ENCODE peak calls at places on chromosomes 7 and 10, in ten cellular contexts. One of them, this sample, is unnamed.

GRCh38 chr7:84446991-84447480 is 252.4 kb upstream of the SEMA3A start:
- DNase-seq in left ventricle myocardium inferior: no peak
- DNase-seq in heart left ventricle: no peak
- DNase-seq in body of pancreas: no peak
- DNase-seq in psoas muscle: peak; percentile 33
- DNase-seq in CD8-positive, alpha-beta T cell: no peak
- DNase-seq in DND-41: no peak
- DNase-seq in esophagus squamous epithelium: no peak
- DNase-seq in AG04450: no peak
- DNase-seq in A549: no peak
- DNase-seq in this sample: no peak

GRCh38 chr7:143382791-143383641 is 1.9 kb downstream of the ZYX start:
- DNase-seq in CD8-positive, alpha-beta T cell: no peak
- DNase-seq in esophagus squamous epithelium: no peak
- DNase-seq in heart left ventricle: no peak
- DNase-seq in DND-41: no peak
- DNase-seq in body of pancreas: no peak
- DNase-seq in left ventricle myocardium inferior: no peak
- DNase-seq in AG04450: no peak
- DNase-seq in psoas muscle: no peak
- DNase-seq in A549: no peak
- DNase-seq in this sample: no peak

GRCh38 chr7:103076767-103077166 is 1.8 kb downstream of the ARMC10 start:
- DNase-seq in left ventricle myocardium inferior: no peak
- DNase-seq in heart left ventricle: no peak
- DNase-seq in body of pancreas: no peak
- DNase-seq in DND-41: no peak
- DNase-seq in A549: no peak
- DNase-seq in esophagus squamous epithelium: no peak
- DNase-seq in AG04450: no peak
- DNase-seq in psoas muscle: no peak
- DNase-seq in CD8-positive, alpha-beta T cell: no peak
- DNase-seq in this sample: no peak

GRCh38 chr10:86684305-86684704 is 16.0 kb downstream of the LDB3 start:
- DNase-seq in body of pancreas: no peak
- DNase-seq in left ventricle myocardium inferior: peak; percentile 71
- DNase-seq in psoas muscle: peak; percentile 90
- DNase-seq in heart left ventricle: peak; percentile 81
- DNase-seq in esophagus squamous epithelium: no peak
- DNase-seq in AG04450: no peak
- DNase-seq in CD8-positive, alpha-beta T cell: no peak
- DNase-seq in DND-41: no peak
- DNase-seq in A549: no peak
- DNase-seq in this sample: no peak

GRCh38 chr7:11709240-11709639 is 122.8 kb downstream of the THSD7A start:
- DNase-seq in heart left ventricle: no peak
- DNase-seq in psoas muscle: no peak
- DNase-seq in esophagus squamous epithelium: no peak
- DNase-seq in A549: no peak
- DNase-seq in left ventricle myocardium inferior: no peak
- DNase-seq in DND-41: no peak
- DNase-seq in CD8-positive, alpha-beta T cell: no peak
- DNase-seq in AG04450: no peak
- DNase-seq in body of pancreas: no peak
- DNase-seq in this sample: no peak

GRCh38 chr10:122149138-122149606 is 121.9 kb upstream of the BTBD16 start:
- DNase-seq in esophagus squamous epithelium: no peak
- DNase-seq in heart left ventricle: peak; percentile 91
- DNase-seq in CD8-positive, alpha-beta T cell: no peak
- DNase-seq in psoas muscle: peak; percentile 85
- DNase-seq in AG04450: no peak
- DNase-seq in left ventricle myocardium inferior: peak; percentile 85
- DNase-seq in DND-41: no peak
- DNase-seq in body of pancreas: no peak
- DNase-seq in A549: no peak
- DNase-seq in this sample: no peak

GRCh38 chr10:43227911-43228782 is 38.7 kb downstream of the RASGEF1A start:
- DNase-seq in left ventricle myocardium inferior: peak; percentile 7
- DNase-seq in AG04450: no peak
- DNase-seq in esophagus squamous epithelium: no peak
- DNase-seq in CD8-positive, alpha-beta T cell: peak; percentile 3
- DNase-seq in heart left ventricle: no peak
- DNase-seq in DND-41: no peak
- DNase-seq in body of pancreas: peak; percentile 7
- DNase-seq in A549: no peak
- DNase-seq in psoas muscle: peak; percentile 33
- DNase-seq in this sample: no peak

GRCh38 chr7:2231992-2232765 is 566 bp downstream of the MAD1L1 start:
- DNase-seq in psoas muscle: no peak
- DNase-seq in DND-41: peak; percentile 44
- DNase-seq in body of pancreas: peak; percentile 26
- DNase-seq in CD8-positive, alpha-beta T cell: peak; percentile 22
- DNase-seq in left ventricle myocardium inferior: no peak
- DNase-seq in A549: no peak
- DNase-seq in heart left ventricle: no peak
- DNase-seq in esophagus squamous epithelium: no peak
- DNase-seq in AG04450: no peak
- DNase-seq in this sample: no peak

GRCh38 chr7:55127135-55127551 is 108.3 kb downstream of the EGFR start:
- DNase-seq in AG04450: no peak
- DNase-seq in body of pancreas: no peak
- DNase-seq in heart left ventricle: no peak
- DNase-seq in esophagus squamous epithelium: no peak
- DNase-seq in psoas muscle: no peak
- DNase-seq in DND-41: no peak
- DNase-seq in CD8-positive, alpha-beta T cell: no peak
- DNase-seq in left ventricle myocardium inferior: no peak
- DNase-seq in A549: no peak
- DNase-seq in this sample: no peak

GRCh38 chr7:111026806-111027205 is 64.1 kb upstream of the LRRN3 start:
- DNase-seq in body of pancreas: no peak
- DNase-seq in AG04450: no peak
- DNase-seq in A549: no peak
- DNase-seq in left ventricle myocardium inferior: no peak
- DNase-seq in heart left ventricle: no peak
- DNase-seq in CD8-positive, alpha-beta T cell: no peak
- DNase-seq in psoas muscle: no peak
- DNase-seq in DND-41: no peak
- DNase-seq in esophagus squamous epithelium: no peak
- DNase-seq in this sample: no peak

GRCh38 chr10:48364659-48365405 is 58.4 kb downstream of the MAPK8 start:
- DNase-seq in heart left ventricle: no peak
- DNase-seq in DND-41: no peak
- DNase-seq in CD8-positive, alpha-beta T cell: no peak
- DNase-seq in esophagus squamous epithelium: no peak
- DNase-seq in left ventricle myocardium inferior: no peak
- DNase-seq in AG04450: peak; percentile 8
- DNase-seq in psoas muscle: no peak
- DNase-seq in body of pancreas: no peak
- DNase-seq in A549: peak; percentile 53
- DNase-seq in this sample: no peak

DNA sequence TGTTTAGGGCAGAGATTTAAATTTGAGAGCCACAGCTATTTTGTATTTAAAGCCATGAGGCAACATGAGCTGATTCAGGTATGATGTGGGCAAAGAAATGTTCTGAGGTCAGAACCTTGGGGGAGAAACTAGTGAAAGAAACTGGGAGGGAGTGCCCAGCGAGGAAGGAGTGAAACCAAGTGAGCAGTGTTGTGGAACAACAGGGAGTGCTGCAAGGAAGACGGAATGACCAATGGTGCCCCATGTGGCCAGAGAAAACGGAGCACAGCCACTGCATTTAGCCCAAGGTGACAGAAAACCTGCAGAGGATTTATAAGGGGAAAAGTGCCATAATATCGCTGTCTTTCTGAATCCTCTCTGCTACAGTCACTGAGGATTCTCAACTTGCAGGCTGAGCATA is 777.2 kb downstream of the CCSER2 start:
- DNase-seq in A549: peak; percentile 5
- DNase-seq in heart left ventricle: no peak
- DNase-seq in body of pancreas: peak; percentile 21
- DNase-seq in DND-41: no peak
- DNase-seq in esophagus squamous epithelium: no peak
- DNase-seq in left ventricle myocardium inferior: no peak
- DNase-seq in psoas muscle: no peak
- DNase-seq in CD8-positive, alpha-beta T cell: no peak
- DNase-seq in AG04450: no peak
- DNase-seq in this sample: no peak
- TF ChIP-seq CTCF in A549: no peak
- TF ChIP-seq CTCF in heart left ventricle: no peak
- TF ChIP-seq CTCF in body of pancreas: peak; percentile 48
- TF ChIP-seq CTCF in DND-41: no peak
- TF ChIP-seq CTCF in esophagus squamous epithelium: no peak
- TF ChIP-seq CTCF in left ventricle myocardium inferior: peak; percentile 32
- TF ChIP-seq CTCF in psoas muscle: no peak
- TF ChIP-seq CTCF in CD8-positive, alpha-beta T cell: no peak
- TF ChIP-seq CTCF in AG04450: no peak
- TF ChIP-seq CTCF in this sample: no peak

GRCh38 chr7:158123214-158123613 is 464.4 kb downstream of the PTPRN2 start:
- DNase-seq in DND-41: no peak
- DNase-seq in A549: no peak
- DNase-seq in CD8-positive, alpha-beta T cell: no peak
- DNase-seq in left ventricle myocardium inferior: no peak
- DNase-seq in AG04450: no peak
- DNase-seq in heart left ventricle: no peak
- DNase-seq in psoas muscle: no peak
- DNase-seq in body of pancreas: no peak
- DNase-seq in esophagus squamous epithelium: no peak
- DNase-seq in this sample: no peak

GRCh38 chr7:158125721-158126120 is 461.9 kb downstream of the PTPRN2 start:
- DNase-seq in AG04450: no peak
- DNase-seq in DND-41: no peak
- DNase-seq in esophagus squamous epithelium: no peak
- DNase-seq in A549: no peak
- DNase-seq in left ventricle myocardium inferior: no peak
- DNase-seq in body of pancreas: no peak
- DNase-seq in CD8-positive, alpha-beta T cell: no peak
- DNase-seq in psoas muscle: peak; percentile 15
- DNase-seq in heart left ventricle: no peak
- DNase-seq in this sample: no peak

GRCh38 chr7:158124671-158125079 is 462.9 kb downstream of the PTPRN2 start:
- DNase-seq in A549: no peak
- DNase-seq in esophagus squamous epithelium: no peak
- DNase-seq in body of pancreas: no peak
- DNase-seq in heart left ventricle: no peak
- DNase-seq in DND-41: no peak
- DNase-seq in left ventricle myocardium inferior: no peak
- DNase-seq in CD8-positive, alpha-beta T cell: no peak
- DNase-seq in psoas muscle: peak; percentile 38
- DNase-seq in AG04450: no peak
- DNase-seq in this sample: no peak

GRCh38 chr7:158125091-158125490 is 462.5 kb downstream of the PTPRN2 start:
- DNase-seq in AG04450: no peak
- DNase-seq in left ventricle myocardium inferior: no peak
- DNase-seq in psoas muscle: peak; percentile 42
- DNase-seq in A549: no peak
- DNase-seq in esophagus squamous epithelium: no peak
- DNase-seq in heart left ventricle: no peak
- DNase-seq in DND-41: no peak
- DNase-seq in body of pancreas: no peak
- DNase-seq in CD8-positive, alpha-beta T cell: no peak
- DNase-seq in this sample: no peak

GRCh38 chr7:158123753-158124152 is 463.9 kb downstream of the PTPRN2 start:
- DNase-seq in heart left ventricle: no peak
- DNase-seq in body of pancreas: no peak
- DNase-seq in DND-41: no peak
- DNase-seq in A549: no peak
- DNase-seq in psoas muscle: no peak
- DNase-seq in esophagus squamous epithelium: no peak
- DNase-seq in AG04450: no peak
- DNase-seq in left ventricle myocardium inferior: no peak
- DNase-seq in CD8-positive, alpha-beta T cell: no peak
- DNase-seq in this sample: no peak
- H3K9me3 ChIP-seq in heart left ventricle: peaks cover 11% of the 10 kb centered on the region
- H3K9me3 ChIP-seq in body of pancreas: no peaks in the 10 kb centered on the region
- H3K9me3 ChIP-seq in DND-41: peaks cover 1% of the 10 kb centered on the region
- H3K9me3 ChIP-seq in A549: no peaks in the 10 kb centered on the region
- H3K9me3 ChIP-seq in psoas muscle: peaks cover 3% of the 10 kb centered on the region
- H3K9me3 ChIP-seq in esophagus squamous epithelium: no peaks in the 10 kb centered on the region
- H3K9me3 ChIP-seq in AG04450: peaks cover 76% of the 10 kb centered on the region
- H3K9me3 ChIP-seq in left ventricle myocardium inferior: peaks cover 22% of the 10 kb centered on the region
- H3K9me3 ChIP-seq in CD8-positive, alpha-beta T cell: no peaks in the 10 kb centered on the region
- H3K9me3 ChIP-seq in this sample: peaks cover under 1% of the 10 kb centered on the region

GRCh38 chr7:1078519-1078918 is 9.4 kb upstream of the GPER1 start:
- DNase-seq in body of pancreas: no peak
- DNase-seq in left ventricle myocardium inferior: no peak
- DNase-seq in psoas muscle: no peak
- DNase-seq in AG04450: no peak
- DNase-seq in heart left ventricle: no peak
- DNase-seq in CD8-positive, alpha-beta T cell: no peak
- DNase-seq in DND-41: no peak
- DNase-seq in A549: no peak
- DNase-seq in esophagus squamous epithelium: no peak
- DNase-seq in this sample: no peak
- H3K27ac ChIP-seq in body of pancreas: no peak overlapping the region
- H3K27ac ChIP-seq in left ventricle myocardium inferior: no peak overlapping the region
- H3K27ac ChIP-seq in psoas muscle: no peak overlapping the region
- H3K27ac ChIP-seq in AG04450: no peak overlapping the region
- H3K27ac ChIP-seq in heart left ventricle: no peak overlapping the region
- H3K27ac ChIP-seq in CD8-positive, alpha-beta T cell: no peak overlapping the region
- H3K27ac ChIP-seq in DND-41: no peak overlapping the region
- H3K27ac ChIP-seq in A549: no peak overlapping the region
- H3K27ac ChIP-seq in esophagus squamous epithelium: peak overlapping the region; percentile 66
- H3K27ac ChIP-seq in this sample: no peak overlapping the region

GRCh38 chr7:80134536-80135305 is at the start of gene GNAI1:
- DNase-seq in esophagus squamous epithelium: no peak
- DNase-seq in heart left ventricle: peak; percentile 71
- DNase-seq in CD8-positive, alpha-beta T cell: peak; percentile 19
- DNase-seq in AG04450: no peak
- DNase-seq in DND-41: no peak
- DNase-seq in left ventricle myocardium inferior: peak; percentile 64
- DNase-seq in A549: peak; percentile 78
- DNase-seq in body of pancreas: peak; percentile 65
- DNase-seq in psoas muscle: peak; percentile 75
- DNase-seq in this sample: no peak

GRCh38 chr7:80135306-80136104 is 874 bp downstream of the GNAI1 start:
- DNase-seq in body of pancreas: no peak
- DNase-seq in heart left ventricle: peak; percentile 48
- DNase-seq in A549: peak; percentile 25
- DNase-seq in psoas muscle: no peak
- DNase-seq in AG04450: no peak
- DNase-seq in CD8-positive, alpha-beta T cell: peak; percentile 10
- DNase-seq in left ventricle myocardium inferior: peak; percentile 40
- DNase-seq in esophagus squamous epithelium: no peak
- DNase-seq in DND-41: no peak
- DNase-seq in this sample: no peak

GRCh38 chr7:80134105-80134535 is 511 bp upstream of the GNAI1 start:
- DNase-seq in esophagus squamous epithelium: no peak
- DNase-seq in heart left ventricle: no peak
- DNase-seq in A549: no peak
- DNase-seq in CD8-positive, alpha-beta T cell: no peak
- DNase-seq in left ventricle myocardium inferior: no peak
- DNase-seq in DND-41: no peak
- DNase-seq in psoas muscle: no peak
- DNase-seq in body of pancreas: no peak
- DNase-seq in AG04450: peak; percentile 47
- DNase-seq in this sample: no peak

GRCh38 chr7:80131675-80132435 is 2.8 kb upstream of the GNAI1 start:
- DNase-seq in AG04450: no peak
- DNase-seq in A549: no peak
- DNase-seq in DND-41: no peak
- DNase-seq in CD8-positive, alpha-beta T cell: no peak
- DNase-seq in esophagus squamous epithelium: no peak
- DNase-seq in heart left ventricle: no peak
- DNase-seq in left ventricle myocardium inferior: no peak
- DNase-seq in psoas muscle: no peak
- DNase-seq in body of pancreas: no peak
- DNase-seq in this sample: no peak

GRCh38 chr7:80133361-80134104 is 1.1 kb upstream of the GNAI1 start:
- DNase-seq in left ventricle myocardium inferior: no peak
- DNase-seq in CD8-positive, alpha-beta T cell: no peak
- DNase-seq in body of pancreas: no peak
- DNase-seq in A549: peak; percentile 42
- DNase-seq in psoas muscle: no peak
- DNase-seq in esophagus squamous epithelium: no peak
- DNase-seq in DND-41: no peak
- DNase-seq in AG04450: no peak
- DNase-seq in heart left ventricle: no peak
- DNase-seq in this sample: no peak
- TF ChIP-seq CTCF in left ventricle myocardium inferior: peak; percentile 34
- TF ChIP-seq CTCF in CD8-positive, alpha-beta T cell: no peak
- TF ChIP-seq CTCF in body of pancreas: peak; percentile 6
- TF ChIP-seq CTCF in A549: no peak
- TF ChIP-seq CTCF in psoas muscle: peak; percentile 5
- TF ChIP-seq CTCF in esophagus squamous epithelium: peak; percentile 32
- TF ChIP-seq CTCF in DND-41: no peak
- TF ChIP-seq CTCF in AG04450: peak; percentile 18
- TF ChIP-seq CTCF in heart left ventricle: peak; percentile 7
- TF ChIP-seq CTCF in this sample: no peak

This sample was measured in CD4-positive, alpha-beta T cell.